ENCODE peak calls at places on chromosomes 7 and 10, in nine cellular contexts. L, A, G, F, X, K, N, B and Y are unnamed samples.

GRCh38 chr10:97278491-97278989 is 13.9 kb downstream of the ARHGAP19 start:
- DNase-seq in L (peak; percentile 65), A (peak; percentile 46), G (peak; percentile 73), F (peak; percentile 32), X (no peak), K (peak; percentile 74), N (peak; percentile 97), B (peak; percentile 86), Y (peak; percentile 15)

GRCh38 chr10:86348321-86349210 is 18.0 kb downstream of the GRID1 start:
- DNase-seq in L (no peak), A (peak; percentile 51), G (no peak), F (no peak), X (peak; percentile 56), K (no peak), N (peak; percentile 22), B (peak; percentile 14), Y (no peak)

GRCh38 chr10:114821915-114822770 is 563 bp downstream of the FHIP2A start:
- DNase-seq in L (no peak), A (peak; percentile 51), G (peak; percentile 43), F (peak; percentile 38), X (peak; percentile 23), K (no peak), N (peak; percentile 46), B (peak; percentile 71), Y (no peak)

GRCh38 chr7:155093586-155093985 is 23.5 kb downstream of the HTR5A start:
- DNase-seq in L (no peak), A (no peak), G (no peak), F (no peak), X (no peak), K (no peak), N (no peak), B (no peak), Y (no peak)

GRCh38 chr10:30436200-30436599 is 2.2 kb downstream of the MAP3K8 start:
- DNase-seq in L (peak; percentile 75), A (peak; percentile 75), G (peak; percentile 96), F (no peak), X (peak; percentile 51), K (no peak), N (peak; percentile 74), B (peak; percentile 94), Y (no peak)

GRCh38 chr10:103069453-103070331 is 123.4 kb downstream of the NT5C2 start:
- DNase-seq in L (peak; percentile 49), A (peak; percentile 81), G (peak; percentile 60), F (peak; percentile 48), X (peak; percentile 23), K (peak; percentile 10), N (peak; percentile 74), B (peak; percentile 76), Y (peak; percentile 47)

GRCh38 chr10:33661580-33662269 is 327.3 kb upstream of the NRP1 start:
- DNase-seq in L (peak; percentile 93), A (peak; percentile 19), G (no peak), F (no peak), X (peak; percentile 58), K (no peak), N (peak; percentile 56), B (peak; percentile 57), Y (no peak)

GRCh38 chr10:103617362-103618026 is 124.0 kb downstream of the NEURL1 start:
- DNase-seq in L (no peak), A (no peak), G (no peak), F (no peak), X (no peak), K (no peak), N (no peak), B (no peak), Y (no peak)

GRCh38 chr7:123653162-123653561 is 2.5 kb upstream of the LMOD2 start:
- DNase-seq in L (no peak), A (no peak), G (no peak), F (no peak), X (no peak), K (no peak), N (no peak), B (no peak), Y (no peak)

GRCh38 chr7:69403169-69403568 is 195.1 kb upstream of the AUTS2 start:
- DNase-seq in L (no peak), A (peak; percentile 56), G (no peak), F (no peak), X (peak; percentile 6), K (no peak), N (no peak), B (peak; percentile 7), Y (no peak)

GRCh38 chr10:124648738-124649137 is 95.4 kb downstream of the FAM53B start:
- DNase-seq in L (peak; percentile 41), A (no peak), G (peak; percentile 94), F (peak; percentile 52), X (peak; percentile 79), K (no peak), N (peak; percentile 94), B (peak; percentile 89), Y (peak; percentile 90)

GRCh38 chr7:78178319-78178718 is 379.7 kb downstream of the PHTF2 start:
- DNase-seq in L (peak; percentile 3), A (no peak), G (peak; percentile 64), F (no peak), X (no peak), K (no peak), N (peak; percentile 8), B (peak; percentile 57), Y (no peak)

GRCh38 chr10:30747633-30748032 is 118.1 kb upstream of the LYZL2 start:
- DNase-seq in L (peak; percentile 64), A (no peak), G (peak; percentile 89), F (no peak), X (no peak), K (no peak), N (peak; percentile 18), B (no peak), Y (no peak)

GRCh38 chr7:34449765-34450164 is 208.3 kb upstream of the NPSR1 start:
- DNase-seq in L (no peak), A (no peak), G (no peak), F (no peak), X (no peak), K (no peak), N (no peak), B (no peak), Y (no peak)